ENCODE peak calls at places on chromosome 10, in seven cellular contexts. F, Q, P, M, V, I and G are unnamed samples.

GRCh38 chr10:8122970-8123369 is 68.5 kb downstream of the GATA3 start:
- DNase-seq in F (no peak), Q (no peak), P (no peak), M (no peak), V (no peak), I (no peak), G (no peak)

GRCh38 chr10:628386-629045 is 61.0 kb downstream of the DIP2C start:
- DNase-seq in F (no peak), Q (no peak), P (no peak), M (no peak), V (no peak), I (no peak), G (no peak)

GRCh38 chr10:16887565-16887964 is 70.3 kb upstream of the RSU1 start:
- DNase-seq in F (no peak), Q (peak), P (peak), M (no peak), V (no peak), I (no peak), G (no peak)

GRCh38 chr10:84352251-84352842 is 24.0 kb downstream of the CCSER2 start:
- DNase-seq in F (peak), Q (no peak), P (peak), M (no peak), V (no peak), I (peak), G (peak)

GRCh38 chr10:76036410-76036940 is 605.1 kb downstream of the LRMDA start:
- DNase-seq in F (peak), Q (peak), P (peak), M (peak), V (peak), I (peak), G (peak)

GRCh38 chr10:111077715-111078504 is 1.1 kb downstream of the ADRA2A start:
- DNase-seq in F (peak), Q (no peak), P (peak), M (no peak), V (no peak), I (no peak), G (peak)

GRCh38 chr10:86868353-86868752 is 89.1 kb downstream of the MMRN2 start:
- DNase-seq in F (peak), Q (no peak), P (no peak), M (no peak), V (no peak), I (no peak), G (peak)

GRCh38 chr10:33478675-33479125 is 144.2 kb upstream of the NRP1 start:
- DNase-seq in F (no peak), Q (no peak), P (no peak), M (no peak), V (no peak), I (no peak), G (no peak)

GRCh38 chr10:24849537-24850299 is 102.7 kb downstream of the PRTFDC1 start:
- DNase-seq in F (no peak), Q (no peak), P (no peak), M (no peak), V (no peak), I (peak), G (no peak)

GRCh38 chr10:92241158-92241500 is 49.7 kb downstream of the CPEB3 start:
- DNase-seq in F (peak), Q (no peak), P (no peak), M (no peak), V (no peak), I (peak), G (no peak)

GRCh38 chr10:22364407-22364806 is 19.1 kb downstream of the SPAG6 start:
- DNase-seq in F (no peak), Q (no peak), P (no peak), M (no peak), V (no peak), I (no peak), G (no peak)

GRCh38 chr10:122264931-122265330 is 6.2 kb upstream of the BTBD16 start:
- DNase-seq in F (no peak), Q (no peak), P (no peak), M (no peak), V (no peak), I (no peak), G (no peak)

GRCh38 chr10:78301481-78301880 is 267.8 kb downstream of the RPS24 start:
- DNase-seq in F (peak), Q (no peak), P (no peak), M (no peak), V (no peak), I (no peak), G (no peak)

GRCh38 chr10:72800000-72800740 is 93.4 kb upstream of the OIT3 start:
- DNase-seq in F (peak), Q (no peak), P (no peak), M (no peak), V (no peak), I (no peak), G (no peak)

GRCh38 chr10:86218160-86218559 is 148.4 kb downstream of the GRID1 start:
- DNase-seq in F (no peak), Q (no peak), P (no peak), M (no peak), V (no peak), I (no peak), G (no peak)

GRCh38 chr10:97140887-97141745 is 44.6 kb downstream of the SLIT1 start:
- DNase-seq in F (peak), Q (no peak), P (no peak), M (no peak), V (no peak), I (no peak), G (no peak)

GRCh38 chr10:12194752-12195271 is 879 bp downstream of the NUDT5 start:
- DNase-seq in F (peak), Q (no peak), P (no peak), M (no peak), V (no peak), I (peak), G (no peak)

GRCh38 chr10:115417585-115418265 is 324.6 kb downstream of the ATRNL1 start:
- DNase-seq in F (peak), Q (peak), P (no peak), M (no peak), V (no peak), I (peak), G (peak)

GRCh38 chr10:126521354-126521753 is 133.1 kb upstream of the ADAM12 start:
- DNase-seq in F (no peak), Q (no peak), P (no peak), M (no peak), V (no peak), I (peak), G (no peak)

GRCh38 chr10:56928717-56929116 is 567.7 kb upstream of the ZWINT start:
- DNase-seq in F (no peak), Q (no peak), P (no peak), M (no peak), V (no peak), I (no peak), G (no peak)

GRCh38 chr10:48469516-48470020 is 135.3 kb downstream of the ARHGAP22 start:
- DNase-seq in F (no peak), Q (no peak), P (no peak), M (no peak), V (no peak), I (no peak), G (peak)

GRCh38 chr10:24440817-24441790 is 232.2 kb downstream of the KIAA1217 start:
- DNase-seq in F (no peak), Q (peak), P (no peak), M (no peak), V (no peak), I (no peak), G (no peak)

GRCh38 chr10:91313761-91314520 is 93.5 kb downstream of the PCGF5 start:
- DNase-seq in F (peak), Q (peak), P (no peak), M (no peak), V (no peak), I (no peak), G (no peak)

GRCh38 chr10:688621-689426 is 644 bp downstream of the DIP2C start:
- DNase-seq in F (peak), Q (no peak), P (no peak), M (no peak), V (no peak), I (peak), G (peak)